ENCODE peak calls at places on chromosomes 4 and X, in five cellular contexts. One of them, this sample, is unnamed.

GRCh38 chrX:110175146-110175545 is 142.7 kb downstream of the AMMECR1 start:
- DNase-seq in activated naive CD4-positive, alpha-beta T cell: no peak
- DNase-seq in fibroblast of gingiva: no peak
- DNase-seq in non-pigmented ciliary epithelial cell: no peak
- DNase-seq in HTR-8/SVneo: no peak
- DNase-seq in this sample: no peak

GRCh38 chrX:10137516-10137915 is 19.3 kb upstream of the CLCN4 start:
- DNase-seq in activated naive CD4-positive, alpha-beta T cell: no peak
- DNase-seq in fibroblast of gingiva: peak
- DNase-seq in non-pigmented ciliary epithelial cell: no peak
- DNase-seq in HTR-8/SVneo: no peak
- DNase-seq in this sample: no peak

GRCh38 chrX:1248381-1249061 is 20.1 kb upstream of the CSF2RA start:
- DNase-seq in activated naive CD4-positive, alpha-beta T cell: peak
- DNase-seq in fibroblast of gingiva: no peak
- DNase-seq in non-pigmented ciliary epithelial cell: no peak
- DNase-seq in HTR-8/SVneo: peak
- DNase-seq in this sample: peak

GRCh38 chrX:100408643-100409315 is 1.3 kb downstream of the PCDH19 start:
- DNase-seq in activated naive CD4-positive, alpha-beta T cell: no peak
- DNase-seq in fibroblast of gingiva: no peak
- DNase-seq in non-pigmented ciliary epithelial cell: no peak
- DNase-seq in HTR-8/SVneo: no peak
- DNase-seq in this sample: no peak

GRCh38 chrX:10769165-10769564 is 148.8 kb upstream of the MID1 start:
- DNase-seq in activated naive CD4-positive, alpha-beta T cell: no peak
- DNase-seq in fibroblast of gingiva: peak
- DNase-seq in non-pigmented ciliary epithelial cell: no peak
- DNase-seq in HTR-8/SVneo: peak
- DNase-seq in this sample: no peak

GRCh38 chrX:47683171-47684145 is 24.5 kb upstream of the UXT start:
- DNase-seq in activated naive CD4-positive, alpha-beta T cell: no peak
- DNase-seq in fibroblast of gingiva: peak
- DNase-seq in non-pigmented ciliary epithelial cell: no peak
- DNase-seq in HTR-8/SVneo: no peak
- DNase-seq in this sample: no peak

GRCh38 chr4:82433791-82434190 is 3.4 kb downstream of the ENOPH1 start:
- DNase-seq in activated naive CD4-positive, alpha-beta T cell: no peak
- DNase-seq in fibroblast of gingiva: no peak
- DNase-seq in non-pigmented ciliary epithelial cell: no peak
- DNase-seq in HTR-8/SVneo: no peak
- DNase-seq in this sample: no peak

GRCh38 chrX:116278819-116279218 is 108.3 kb downstream of the AGTR2 start:
- DNase-seq in activated naive CD4-positive, alpha-beta T cell: no peak
- DNase-seq in fibroblast of gingiva: no peak
- DNase-seq in non-pigmented ciliary epithelial cell: no peak
- DNase-seq in HTR-8/SVneo: no peak
- DNase-seq in this sample: no peak

GRCh38 chr4:164659765-164660164 is 94.2 kb upstream of the SMIM31 start:
- DNase-seq in activated naive CD4-positive, alpha-beta T cell: no peak
- DNase-seq in fibroblast of gingiva: no peak
- DNase-seq in non-pigmented ciliary epithelial cell: no peak
- DNase-seq in HTR-8/SVneo: no peak
- DNase-seq in this sample: no peak

GRCh38 chrX:87526281-87526680 is 8.7 kb downstream of the KLHL4 start:
- DNase-seq in activated naive CD4-positive, alpha-beta T cell: no peak
- DNase-seq in fibroblast of gingiva: no peak
- DNase-seq in non-pigmented ciliary epithelial cell: no peak
- DNase-seq in HTR-8/SVneo: no peak
- DNase-seq in this sample: no peak